ENCODE peak calls at places on chromosomes 1 and 21, in seven cellular contexts. One of them, this sample, is unnamed.

GRCh38 chr21:38787461-38788274 is 18.1 kb upstream of the ETS2 start:
- DNase-seq in fibroblast of pulmonary artery: peak
- DNase-seq in CD4-positive, alpha-beta T cell: no peak
- DNase-seq in activated CD8-positive, alpha-beta T cell treated with anti-CD3 and anti-CD28 coated beads for 36 hours: peak
- DNase-seq in breast epithelium: peak
- DNase-seq in right atrium auricular region: no peak
- DNase-seq in glutamatergic neuron: peak
- DNase-seq in this sample: peak

GRCh38 chr1:216114180-216114579 is 309.1 kb downstream of the USH2A start:
- DNase-seq in fibroblast of pulmonary artery: no peak
- DNase-seq in right atrium auricular region: no peak
- DNase-seq in activated CD8-positive, alpha-beta T cell treated with anti-CD3 and anti-CD28 coated beads for 36 hours: no peak
- DNase-seq in glutamatergic neuron: no peak
- DNase-seq in CD4-positive, alpha-beta T cell: no peak
- DNase-seq in breast epithelium: no peak
- DNase-seq in this sample: no peak

GRCh38 chr1:58818075-58818474 is 34.2 kb upstream of the JUN start:
- DNase-seq in fibroblast of pulmonary artery: peak
- DNase-seq in glutamatergic neuron: no peak
- DNase-seq in activated CD8-positive, alpha-beta T cell treated with anti-CD3 and anti-CD28 coated beads for 36 hours: no peak
- DNase-seq in breast epithelium: no peak
- DNase-seq in CD4-positive, alpha-beta T cell: no peak
- DNase-seq in right atrium auricular region: no peak
- DNase-seq in this sample: no peak

GRCh38 chr1:112704511-112704907 is 2.4 kb downstream of the RHOC start:
- DNase-seq in fibroblast of pulmonary artery: no peak
- DNase-seq in glutamatergic neuron: no peak
- DNase-seq in right atrium auricular region: no peak
- DNase-seq in CD4-positive, alpha-beta T cell: no peak
- DNase-seq in breast epithelium: no peak
- DNase-seq in activated CD8-positive, alpha-beta T cell treated with anti-CD3 and anti-CD28 coated beads for 36 hours: peak
- DNase-seq in this sample: no peak

GRCh38 chr1:7538033-7538432 is 233.1 kb upstream of the VAMP3 start:
- DNase-seq in activated CD8-positive, alpha-beta T cell treated with anti-CD3 and anti-CD28 coated beads for 36 hours: no peak
- DNase-seq in glutamatergic neuron: peak
- DNase-seq in fibroblast of pulmonary artery: peak
- DNase-seq in right atrium auricular region: no peak
- DNase-seq in CD4-positive, alpha-beta T cell: no peak
- DNase-seq in breast epithelium: no peak
- DNase-seq in this sample: no peak

GRCh38 chr1:167617100-167617949 is 12.7 kb upstream of the RCSD1 start:
- DNase-seq in CD4-positive, alpha-beta T cell: peak
- DNase-seq in glutamatergic neuron: no peak
- DNase-seq in breast epithelium: no peak
- DNase-seq in right atrium auricular region: no peak
- DNase-seq in activated CD8-positive, alpha-beta T cell treated with anti-CD3 and anti-CD28 coated beads for 36 hours: peak
- DNase-seq in fibroblast of pulmonary artery: peak
- DNase-seq in this sample: no peak

GRCh38 chr1:8604041-8604942 is 213.1 kb downstream of the RERE start:
- DNase-seq in fibroblast of pulmonary artery: no peak
- DNase-seq in glutamatergic neuron: no peak
- DNase-seq in breast epithelium: no peak
- DNase-seq in activated CD8-positive, alpha-beta T cell treated with anti-CD3 and anti-CD28 coated beads for 36 hours: peak
- DNase-seq in CD4-positive, alpha-beta T cell: no peak
- DNase-seq in right atrium auricular region: no peak
- DNase-seq in this sample: no peak

GRCh38 chr1:178634445-178634844 is 90.6 kb upstream of the RALGPS2 start:
- DNase-seq in right atrium auricular region: no peak
- DNase-seq in breast epithelium: no peak
- DNase-seq in fibroblast of pulmonary artery: no peak
- DNase-seq in CD4-positive, alpha-beta T cell: no peak
- DNase-seq in activated CD8-positive, alpha-beta T cell treated with anti-CD3 and anti-CD28 coated beads for 36 hours: no peak
- DNase-seq in glutamatergic neuron: no peak
- DNase-seq in this sample: no peak

GRCh38 chr1:33206340-33206739 is 24.5 kb upstream of the TRIM62 start:
- DNase-seq in breast epithelium: no peak
- DNase-seq in activated CD8-positive, alpha-beta T cell treated with anti-CD3 and anti-CD28 coated beads for 36 hours: no peak
- DNase-seq in CD4-positive, alpha-beta T cell: no peak
- DNase-seq in fibroblast of pulmonary artery: no peak
- DNase-seq in glutamatergic neuron: no peak
- DNase-seq in right atrium auricular region: no peak
- DNase-seq in this sample: no peak

GRCh38 chr1:243254233-243254926 is 701 bp downstream of the CEP170 start:
- DNase-seq in glutamatergic neuron: peak
- DNase-seq in right atrium auricular region: peak
- DNase-seq in activated CD8-positive, alpha-beta T cell treated with anti-CD3 and anti-CD28 coated beads for 36 hours: peak
- DNase-seq in fibroblast of pulmonary artery: peak
- DNase-seq in breast epithelium: peak
- DNase-seq in CD4-positive, alpha-beta T cell: peak
- DNase-seq in this sample: peak

GRCh38 chr1:216153130-216153529 is 270.1 kb downstream of the USH2A start:
- DNase-seq in right atrium auricular region: no peak
- DNase-seq in activated CD8-positive, alpha-beta T cell treated with anti-CD3 and anti-CD28 coated beads for 36 hours: no peak
- DNase-seq in breast epithelium: no peak
- DNase-seq in glutamatergic neuron: no peak
- DNase-seq in CD4-positive, alpha-beta T cell: no peak
- DNase-seq in fibroblast of pulmonary artery: no peak
- DNase-seq in this sample: no peak

GRCh38 chr21:37535130-37535529 is 168.6 kb downstream of the DYRK1A start:
- DNase-seq in breast epithelium: no peak
- DNase-seq in right atrium auricular region: no peak
- DNase-seq in glutamatergic neuron: no peak
- DNase-seq in CD4-positive, alpha-beta T cell: no peak
- DNase-seq in activated CD8-positive, alpha-beta T cell treated with anti-CD3 and anti-CD28 coated beads for 36 hours: no peak
- DNase-seq in fibroblast of pulmonary artery: no peak
- DNase-seq in this sample: no peak

GRCh38 chr1:91124989-91125417 is 103.2 kb upstream of the ZNF644 start:
- DNase-seq in CD4-positive, alpha-beta T cell: peak
- DNase-seq in breast epithelium: no peak
- DNase-seq in right atrium auricular region: no peak
- DNase-seq in activated CD8-positive, alpha-beta T cell treated with anti-CD3 and anti-CD28 coated beads for 36 hours: peak
- DNase-seq in glutamatergic neuron: no peak
- DNase-seq in fibroblast of pulmonary artery: no peak
- DNase-seq in this sample: no peak

GRCh38 chr1:218345673-218346390 is 696 bp downstream of the TGFB2 start:
- DNase-seq in activated CD8-positive, alpha-beta T cell treated with anti-CD3 and anti-CD28 coated beads for 36 hours: peak
- DNase-seq in glutamatergic neuron: peak
- DNase-seq in right atrium auricular region: peak
- DNase-seq in CD4-positive, alpha-beta T cell: peak
- DNase-seq in breast epithelium: peak
- DNase-seq in fibroblast of pulmonary artery: peak
- DNase-seq in this sample: no peak

GRCh38 chr1:221998781-221999180 is 256.9 kb upstream of the DUSP10 start:
- DNase-seq in CD4-positive, alpha-beta T cell: no peak
- DNase-seq in activated CD8-positive, alpha-beta T cell treated with anti-CD3 and anti-CD28 coated beads for 36 hours: no peak
- DNase-seq in breast epithelium: no peak
- DNase-seq in fibroblast of pulmonary artery: peak
- DNase-seq in right atrium auricular region: no peak
- DNase-seq in glutamatergic neuron: no peak
- DNase-seq in this sample: no peak

GRCh38 chr1:59230622-59231021 is 66.3 kb upstream of the FGGY start:
- DNase-seq in CD4-positive, alpha-beta T cell: no peak
- DNase-seq in fibroblast of pulmonary artery: no peak
- DNase-seq in glutamatergic neuron: no peak
- DNase-seq in right atrium auricular region: no peak
- DNase-seq in breast epithelium: no peak
- DNase-seq in activated CD8-positive, alpha-beta T cell treated with anti-CD3 and anti-CD28 coated beads for 36 hours: no peak
- DNase-seq in this sample: no peak

GRCh38 chr1:206693592-206693991 is 8.9 kb downstream of the MAPKAPK2 start:
- DNase-seq in fibroblast of pulmonary artery: no peak
- DNase-seq in CD4-positive, alpha-beta T cell: no peak
- DNase-seq in glutamatergic neuron: no peak
- DNase-seq in breast epithelium: peak
- DNase-seq in activated CD8-positive, alpha-beta T cell treated with anti-CD3 and anti-CD28 coated beads for 36 hours: no peak
- DNase-seq in right atrium auricular region: peak
- DNase-seq in this sample: no peak

GRCh38 chr1:93414749-93415148 is 33.2 kb upstream of the FNBP1L start:
- DNase-seq in right atrium auricular region: no peak
- DNase-seq in fibroblast of pulmonary artery: no peak
- DNase-seq in activated CD8-positive, alpha-beta T cell treated with anti-CD3 and anti-CD28 coated beads for 36 hours: no peak
- DNase-seq in CD4-positive, alpha-beta T cell: no peak
- DNase-seq in glutamatergic neuron: no peak
- DNase-seq in breast epithelium: no peak
- DNase-seq in this sample: no peak

GRCh38 chr1:24236170-24237045 is 49.3 kb upstream of the IFNLR1 start:
- DNase-seq in activated CD8-positive, alpha-beta T cell treated with anti-CD3 and anti-CD28 coated beads for 36 hours: peak
- DNase-seq in glutamatergic neuron: no peak
- DNase-seq in CD4-positive, alpha-beta T cell: no peak
- DNase-seq in breast epithelium: no peak
- DNase-seq in right atrium auricular region: no peak
- DNase-seq in fibroblast of pulmonary artery: peak
- DNase-seq in this sample: no peak

GRCh38 chr1:182781849-182782586 is 7.6 kb upstream of the NPL start:
- DNase-seq in activated CD8-positive, alpha-beta T cell treated with anti-CD3 and anti-CD28 coated beads for 36 hours: peak
- DNase-seq in breast epithelium: peak
- DNase-seq in CD4-positive, alpha-beta T cell: peak
- DNase-seq in fibroblast of pulmonary artery: peak
- DNase-seq in right atrium auricular region: peak
- DNase-seq in glutamatergic neuron: peak
- DNase-seq in this sample: peak

GRCh38 chr1:202214089-202214843 is 20.7 kb downstream of the LGR6 start:
- DNase-seq in activated CD8-positive, alpha-beta T cell treated with anti-CD3 and anti-CD28 coated beads for 36 hours: no peak
- DNase-seq in fibroblast of pulmonary artery: no peak
- DNase-seq in glutamatergic neuron: no peak
- DNase-seq in breast epithelium: peak
- DNase-seq in right atrium auricular region: no peak
- DNase-seq in CD4-positive, alpha-beta T cell: no peak
- DNase-seq in this sample: no peak

GRCh38 chr1:160400284-160400645 is at the start of gene VANGL2:
- DNase-seq in fibroblast of pulmonary artery: peak
- DNase-seq in glutamatergic neuron: peak
- DNase-seq in CD4-positive, alpha-beta T cell: peak
- DNase-seq in right atrium auricular region: peak
- DNase-seq in breast epithelium: peak
- DNase-seq in activated CD8-positive, alpha-beta T cell treated with anti-CD3 and anti-CD28 coated beads for 36 hours: peak
- DNase-seq in this sample: no peak

GRCh38 chr1:198245379-198245778 is 88.6 kb downstream of the NEK7 start:
- DNase-seq in activated CD8-positive, alpha-beta T cell treated with anti-CD3 and anti-CD28 coated beads for 36 hours: no peak
- DNase-seq in glutamatergic neuron: no peak
- DNase-seq in right atrium auricular region: no peak
- DNase-seq in fibroblast of pulmonary artery: no peak
- DNase-seq in CD4-positive, alpha-beta T cell: no peak
- DNase-seq in breast epithelium: no peak
- DNase-seq in this sample: no peak

GRCh38 chr1:67749844-67750689 is 65.1 kb downstream of the GADD45A start:
- DNase-seq in fibroblast of pulmonary artery: peak
- DNase-seq in glutamatergic neuron: no peak
- DNase-seq in right atrium auricular region: no peak
- DNase-seq in activated CD8-positive, alpha-beta T cell treated with anti-CD3 and anti-CD28 coated beads for 36 hours: no peak
- DNase-seq in breast epithelium: peak
- DNase-seq in CD4-positive, alpha-beta T cell: no peak
- DNase-seq in this sample: no peak
- TF ChIP-seq CTCF in fibroblast of pulmonary artery: no peak
- TF ChIP-seq CTCF in glutamatergic neuron: no peak
- TF ChIP-seq CTCF in right atrium auricular region: no peak
- TF ChIP-seq CTCF in activated CD8-positive, alpha-beta T cell treated with anti-CD3 and anti-CD28 coated beads for 36 hours: no peak
- TF ChIP-seq CTCF in breast epithelium: no peak
- TF ChIP-seq CTCF in CD4-positive, alpha-beta T cell: no peak
- TF ChIP-seq CTCF in this sample: no peak

GRCh38 chr1:46302091-46303037 is 1.1 kb downstream of the LRRC41 start:
- DNase-seq in CD4-positive, alpha-beta T cell: peak
- DNase-seq in fibroblast of pulmonary artery: peak
- DNase-seq in right atrium auricular region: no peak
- DNase-seq in breast epithelium: peak
- DNase-seq in glutamatergic neuron: peak
- DNase-seq in activated CD8-positive, alpha-beta T cell treated with anti-CD3 and anti-CD28 coated beads for 36 hours: peak
- DNase-seq in this sample: no peak
- TF ChIP-seq CTCF in CD4-positive, alpha-beta T cell: peak
- TF ChIP-seq CTCF in fibroblast of pulmonary artery: no peak
- TF ChIP-seq CTCF in right atrium auricular region: no peak
- TF ChIP-seq CTCF in breast epithelium: no peak
- TF ChIP-seq CTCF in glutamatergic neuron: no peak
- TF ChIP-seq CTCF in activated CD8-positive, alpha-beta T cell treated with anti-CD3 and anti-CD28 coated beads for 36 hours: no peak
- TF ChIP-seq CTCF in this sample: peak

DNA sequence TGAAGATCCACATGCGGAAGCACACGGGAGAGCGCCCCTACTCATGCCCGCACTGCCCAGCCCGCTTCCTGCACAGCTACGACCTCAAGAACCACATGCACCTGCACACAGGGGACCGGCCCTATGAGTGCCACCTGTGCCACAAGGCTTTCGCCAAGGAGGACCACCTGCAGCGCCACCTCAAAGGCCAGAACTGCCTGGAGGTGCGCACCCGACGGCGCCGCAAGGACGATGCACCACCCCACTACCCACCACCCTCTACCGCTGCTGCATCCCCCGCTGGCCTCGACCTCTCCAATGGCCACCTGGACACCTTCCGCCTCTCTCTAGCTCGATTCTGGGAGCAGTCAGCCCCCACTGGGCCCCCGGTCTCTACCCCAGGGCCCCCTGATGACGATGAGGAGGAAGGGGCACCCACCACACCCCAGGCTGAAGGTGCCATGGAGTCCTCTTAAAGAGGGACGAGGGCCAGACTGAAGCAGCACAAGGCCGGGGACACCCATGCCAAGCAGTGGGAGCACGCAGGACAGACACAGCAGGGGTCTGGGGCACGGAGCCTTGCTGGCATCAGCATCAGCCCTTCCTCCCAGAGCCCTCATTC is 13.7 kb downstream of the ZBTB7B start:
- DNase-seq in breast epithelium: no peak
- DNase-seq in right atrium auricular region: no peak
- DNase-seq in activated CD8-positive, alpha-beta T cell treated with anti-CD3 and anti-CD28 coated beads for 36 hours: no peak
- DNase-seq in glutamatergic neuron: no peak
- DNase-seq in CD4-positive, alpha-beta T cell: no peak
- DNase-seq in fibroblast of pulmonary artery: no peak
- DNase-seq in this sample: no peak
- TF ChIP-seq CTCF in breast epithelium: no peak
- TF ChIP-seq CTCF in right atrium auricular region: no peak
- TF ChIP-seq CTCF in activated CD8-positive, alpha-beta T cell treated with anti-CD3 and anti-CD28 coated beads for 36 hours: no peak
- TF ChIP-seq CTCF in glutamatergic neuron: no peak
- TF ChIP-seq CTCF in CD4-positive, alpha-beta T cell: no peak
- TF ChIP-seq CTCF in fibroblast of pulmonary artery: no peak
- TF ChIP-seq CTCF in this sample: no peak

DNA sequence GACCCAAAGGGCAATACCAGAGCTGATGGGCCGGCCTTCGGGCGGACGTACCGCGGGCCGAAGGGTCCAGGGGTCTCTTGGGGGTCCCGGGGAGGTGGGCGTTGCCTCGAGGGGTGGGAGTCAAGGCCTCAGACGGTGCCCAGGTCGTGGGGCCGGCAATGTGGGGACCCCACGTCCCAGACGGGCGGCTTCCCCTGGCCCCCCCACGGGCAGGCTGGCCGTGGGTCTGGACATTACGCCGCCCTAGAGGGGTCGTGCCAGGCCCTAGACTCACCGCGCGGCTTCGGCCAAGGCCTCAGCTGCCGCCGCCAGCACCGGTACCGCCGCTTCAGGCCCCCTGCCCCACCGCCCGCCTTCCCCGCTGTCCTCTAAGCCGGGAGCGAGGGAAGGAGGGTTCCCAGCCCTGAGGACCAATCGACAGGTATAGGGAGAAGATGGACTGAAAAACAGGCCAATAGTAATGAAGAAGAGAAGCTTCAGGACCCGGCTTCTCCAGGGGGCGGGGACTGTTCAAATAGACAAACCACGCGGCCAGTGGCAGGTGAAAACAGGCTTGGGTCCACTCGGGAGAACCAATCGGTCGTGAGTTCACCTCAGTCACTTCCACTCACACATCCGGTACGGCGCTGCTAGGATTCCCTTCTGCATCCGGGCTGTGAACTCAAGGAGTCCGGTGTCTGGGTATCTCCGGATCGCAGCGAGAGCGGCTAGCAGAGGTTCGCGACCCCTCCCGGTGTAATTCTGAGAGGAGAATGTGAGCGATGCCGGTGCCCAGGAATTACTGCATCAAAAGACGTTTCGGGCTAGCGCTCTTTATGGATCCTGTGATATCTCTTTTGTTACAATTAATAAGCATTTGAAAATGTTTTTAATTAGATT is at the start of gene MTOR:
- DNase-seq in breast epithelium: peak
- DNase-seq in glutamatergic neuron: peak
- DNase-seq in right atrium auricular region: peak
- DNase-seq in CD4-positive, alpha-beta T cell: peak
- DNase-seq in fibroblast of pulmonary artery: peak
- DNase-seq in activated CD8-positive, alpha-beta T cell treated with anti-CD3 and anti-CD28 coated beads for 36 hours: peak
- DNase-seq in this sample: peak
- TF ChIP-seq CTCF in breast epithelium: no peak
- TF ChIP-seq CTCF in glutamatergic neuron: no peak
- TF ChIP-seq CTCF in right atrium auricular region: no peak
- TF ChIP-seq CTCF in CD4-positive, alpha-beta T cell: no peak
- TF ChIP-seq CTCF in fibroblast of pulmonary artery: peak
- TF ChIP-seq CTCF in activated CD8-positive, alpha-beta T cell treated with anti-CD3 and anti-CD28 coated beads for 36 hours: peak
- TF ChIP-seq CTCF in this sample: no peak

This sample was measured in LNCaP clone FGC.